ENCODE peak calls at places on chromosomes 4 and X, in seven cellular contexts. One of them, this sample, is unnamed.

GRCh38 chr4:25439913-25440477 is 62.9 kb downstream of the ANAPC4 start:
- DNase-seq in activated T-helper 1 cell treated with anti-CD3 and anti-CD28 coated beads, Interleukin-2, amount 50 U/mL, for 16 hours: no peak
- DNase-seq in endothelial cell: peak; percentile 66
- DNase-seq in memory B cell: peak; percentile 51
- DNase-seq in HFF-Myc: peak; percentile 56
- DNase-seq in iPS-NIHi11: peak; percentile 85
- DNase-seq in Caki2: peak; percentile 43
- DNase-seq in this sample: peak; percentile 58

GRCh38 chrX:39327255-39327654 is 526.0 kb downstream of the MID1IP1 start:
- DNase-seq in endothelial cell: no peak
- DNase-seq in HFF-Myc: no peak
- DNase-seq in Caki2: no peak
- DNase-seq in memory B cell: no peak
- DNase-seq in iPS-NIHi11: no peak
- DNase-seq in activated T-helper 1 cell treated with anti-CD3 and anti-CD28 coated beads, Interleukin-2, amount 50 U/mL, for 16 hours: no peak
- DNase-seq in this sample: no peak

GRCh38 chr4:112938461-112939058 is 110.9 kb upstream of the ANK2 start:
- DNase-seq in activated T-helper 1 cell treated with anti-CD3 and anti-CD28 coated beads, Interleukin-2, amount 50 U/mL, for 16 hours: no peak
- DNase-seq in HFF-Myc: peak; percentile 20
- DNase-seq in endothelial cell: no peak
- DNase-seq in iPS-NIHi11: peak; percentile 43
- DNase-seq in memory B cell: peak; percentile 5
- DNase-seq in Caki2: peak; percentile 35
- DNase-seq in this sample: peak; percentile 2

GRCh38 chr4:163332526-163333405 is at the start of gene NPY1R:
- DNase-seq in endothelial cell: peak; percentile 80
- DNase-seq in memory B cell: no peak
- DNase-seq in iPS-NIHi11: peak; percentile 82
- DNase-seq in Caki2: peak; percentile 88
- DNase-seq in HFF-Myc: peak; percentile 29
- DNase-seq in activated T-helper 1 cell treated with anti-CD3 and anti-CD28 coated beads, Interleukin-2, amount 50 U/mL, for 16 hours: no peak
- DNase-seq in this sample: peak; percentile 68

GRCh38 chr4:160772668-160773067 is 1391.1 kb downstream of the FSTL5 start:
- DNase-seq in activated T-helper 1 cell treated with anti-CD3 and anti-CD28 coated beads, Interleukin-2, amount 50 U/mL, for 16 hours: no peak
- DNase-seq in endothelial cell: no peak
- DNase-seq in HFF-Myc: no peak
- DNase-seq in Caki2: no peak
- DNase-seq in memory B cell: no peak
- DNase-seq in iPS-NIHi11: no peak
- DNase-seq in this sample: no peak

GRCh38 chr4:137663376-137664054 is 131.2 kb upstream of the PCDH18 start:
- DNase-seq in endothelial cell: no peak
- DNase-seq in memory B cell: no peak
- DNase-seq in iPS-NIHi11: no peak
- DNase-seq in activated T-helper 1 cell treated with anti-CD3 and anti-CD28 coated beads, Interleukin-2, amount 50 U/mL, for 16 hours: no peak
- DNase-seq in HFF-Myc: no peak
- DNase-seq in Caki2: no peak
- DNase-seq in this sample: no peak

GRCh38 chr4:123417813-123418212 is 21.2 kb downstream of the SPRY1 start:
- DNase-seq in Caki2: no peak
- DNase-seq in iPS-NIHi11: no peak
- DNase-seq in memory B cell: no peak
- DNase-seq in HFF-Myc: no peak
- DNase-seq in endothelial cell: no peak
- DNase-seq in activated T-helper 1 cell treated with anti-CD3 and anti-CD28 coated beads, Interleukin-2, amount 50 U/mL, for 16 hours: no peak
- DNase-seq in this sample: no peak

GRCh38 chr4:95580226-95580625 is 31.5 kb upstream of the UNC5C start:
- DNase-seq in iPS-NIHi11: peak; percentile 9
- DNase-seq in endothelial cell: no peak
- DNase-seq in memory B cell: no peak
- DNase-seq in activated T-helper 1 cell treated with anti-CD3 and anti-CD28 coated beads, Interleukin-2, amount 50 U/mL, for 16 hours: no peak
- DNase-seq in HFF-Myc: no peak
- DNase-seq in Caki2: no peak
- DNase-seq in this sample: no peak

GRCh38 chrX:41921492-41922124 is 1.7 kb downstream of the CASK start:
- DNase-seq in memory B cell: no peak
- DNase-seq in endothelial cell: no peak
- DNase-seq in HFF-Myc: no peak
- DNase-seq in activated T-helper 1 cell treated with anti-CD3 and anti-CD28 coated beads, Interleukin-2, amount 50 U/mL, for 16 hours: no peak
- DNase-seq in iPS-NIHi11: no peak
- DNase-seq in Caki2: peak; percentile 28
- DNase-seq in this sample: peak; percentile 8

GRCh38 chr4:25856756-25857155 is 6.0 kb downstream of the SEL1L3 start:
- DNase-seq in memory B cell: no peak
- DNase-seq in activated T-helper 1 cell treated with anti-CD3 and anti-CD28 coated beads, Interleukin-2, amount 50 U/mL, for 16 hours: no peak
- DNase-seq in iPS-NIHi11: no peak
- DNase-seq in HFF-Myc: no peak
- DNase-seq in endothelial cell: no peak
- DNase-seq in Caki2: no peak
- DNase-seq in this sample: no peak

GRCh38 chr4:100938698-100939097 is 408.6 kb downstream of the PPP3CA start:
- DNase-seq in Caki2: no peak
- DNase-seq in activated T-helper 1 cell treated with anti-CD3 and anti-CD28 coated beads, Interleukin-2, amount 50 U/mL, for 16 hours: no peak
- DNase-seq in iPS-NIHi11: no peak
- DNase-seq in HFF-Myc: no peak
- DNase-seq in endothelial cell: no peak
- DNase-seq in memory B cell: no peak
- DNase-seq in this sample: no peak

GRCh38 chr4:169225058-169225751 is 45.6 kb downstream of the SH3RF1 start:
- DNase-seq in activated T-helper 1 cell treated with anti-CD3 and anti-CD28 coated beads, Interleukin-2, amount 50 U/mL, for 16 hours: no peak
- DNase-seq in HFF-Myc: peak; percentile 88
- DNase-seq in Caki2: peak; percentile 84
- DNase-seq in memory B cell: no peak
- DNase-seq in endothelial cell: no peak
- DNase-seq in iPS-NIHi11: no peak
- DNase-seq in this sample: peak; percentile 79

GRCh38 chrX:119272882-119273806 is 37.1 kb downstream of the PGRMC1 start:
- DNase-seq in Caki2: no peak
- DNase-seq in HFF-Myc: no peak
- DNase-seq in memory B cell: peak; percentile 38
- DNase-seq in activated T-helper 1 cell treated with anti-CD3 and anti-CD28 coated beads, Interleukin-2, amount 50 U/mL, for 16 hours: no peak
- DNase-seq in iPS-NIHi11: peak; percentile 83
- DNase-seq in endothelial cell: peak; percentile 66
- DNase-seq in this sample: no peak

This sample was measured in Daoy.